ENCODE peak calls at places on chromosomes 2 and 18, in nine cellular contexts. One of them, this sample, is unnamed.

GRCh38 chr2:30223413-30223874 is 7.9 kb upstream of the LBH start:
- DNase-seq in transverse colon: peak
- DNase-seq in heart left ventricle: no peak
- DNase-seq in foreskin fibroblast: no peak
- DNase-seq in IMR-90: no peak
- DNase-seq in fibroblast of lung: no peak
- DNase-seq in A673: no peak
- DNase-seq in AG04450: no peak
- DNase-seq in fibroblast of mammary gland: no peak
- DNase-seq in this sample: no peak

GRCh38 chr2:142425551-142425950 is 294.7 kb upstream of the LRP1B start:
- DNase-seq in transverse colon: no peak
- DNase-seq in heart left ventricle: no peak
- DNase-seq in foreskin fibroblast: no peak
- DNase-seq in IMR-90: no peak
- DNase-seq in fibroblast of lung: no peak
- DNase-seq in A673: no peak
- DNase-seq in AG04450: no peak
- DNase-seq in fibroblast of mammary gland: no peak
- DNase-seq in this sample: no peak

GRCh38 chr2:110869472-110870446 is 137.4 kb downstream of the ACOXL start:
- DNase-seq in transverse colon: peak
- DNase-seq in heart left ventricle: no peak
- DNase-seq in foreskin fibroblast: peak
- DNase-seq in IMR-90: peak
- DNase-seq in fibroblast of lung: peak
- DNase-seq in A673: no peak
- DNase-seq in AG04450: no peak
- DNase-seq in fibroblast of mammary gland: peak
- DNase-seq in this sample: peak

GRCh38 chr2:125169022-125169763 is 1144.1 kb downstream of the CNTNAP5 start:
- DNase-seq in transverse colon: no peak
- DNase-seq in heart left ventricle: no peak
- DNase-seq in foreskin fibroblast: no peak
- DNase-seq in IMR-90: peak
- DNase-seq in fibroblast of lung: peak
- DNase-seq in A673: no peak
- DNase-seq in AG04450: no peak
- DNase-seq in fibroblast of mammary gland: peak
- DNase-seq in this sample: peak

GRCh38 chr2:75788925-75789324 is 78.2 kb upstream of the GCFC2 start:
- DNase-seq in transverse colon: no peak
- DNase-seq in heart left ventricle: no peak
- DNase-seq in foreskin fibroblast: no peak
- DNase-seq in IMR-90: no peak
- DNase-seq in fibroblast of lung: no peak
- DNase-seq in A673: no peak
- DNase-seq in AG04450: no peak
- DNase-seq in fibroblast of mammary gland: no peak
- DNase-seq in this sample: no peak

GRCh38 chr2:73823916-73824523 is 4.7 kb upstream of the STAMBP start:
- DNase-seq in transverse colon: peak
- DNase-seq in heart left ventricle: no peak
- DNase-seq in foreskin fibroblast: peak
- DNase-seq in IMR-90: peak
- DNase-seq in fibroblast of lung: peak
- DNase-seq in A673: peak
- DNase-seq in AG04450: peak
- DNase-seq in fibroblast of mammary gland: peak
- DNase-seq in this sample: peak

GRCh38 chr2:6067089-6067488 is 374.9 kb downstream of the SOX11 start:
- DNase-seq in transverse colon: no peak
- DNase-seq in heart left ventricle: no peak
- DNase-seq in foreskin fibroblast: no peak
- DNase-seq in IMR-90: no peak
- DNase-seq in fibroblast of lung: no peak
- DNase-seq in A673: no peak
- DNase-seq in AG04450: no peak
- DNase-seq in fibroblast of mammary gland: no peak
- DNase-seq in this sample: no peak

GRCh38 chr18:21602302-21602592 is 1.7 kb upstream of the ESCO1 start:
- DNase-seq in transverse colon: no peak
- DNase-seq in heart left ventricle: no peak
- DNase-seq in foreskin fibroblast: no peak
- DNase-seq in IMR-90: no peak
- DNase-seq in fibroblast of lung: no peak
- DNase-seq in A673: no peak
- DNase-seq in AG04450: no peak
- DNase-seq in fibroblast of mammary gland: no peak
- DNase-seq in this sample: no peak

DNA sequence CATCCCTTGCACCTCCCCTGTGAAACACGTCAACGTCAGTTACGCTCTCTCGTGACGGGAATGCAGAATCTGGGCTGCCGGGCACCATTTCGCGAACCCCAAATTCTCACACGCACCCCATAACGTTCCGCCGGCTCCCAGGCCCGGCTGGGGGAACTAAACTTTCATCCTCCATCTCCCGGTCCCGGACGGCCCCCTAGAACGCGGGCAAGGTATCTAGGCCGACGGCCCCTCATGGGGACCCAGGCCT is 530 bp downstream of the DNAJC27 start:
- DNase-seq in transverse colon: no peak
- DNase-seq in heart left ventricle: no peak
- DNase-seq in foreskin fibroblast: no peak
- DNase-seq in IMR-90: no peak
- DNase-seq in fibroblast of lung: no peak
- DNase-seq in A673: no peak
- DNase-seq in AG04450: no peak
- DNase-seq in fibroblast of mammary gland: no peak
- DNase-seq in this sample: no peak
- TF ChIP-seq CTCF in transverse colon: no peak
- TF ChIP-seq CTCF in heart left ventricle: no peak
- TF ChIP-seq CTCF in foreskin fibroblast: no peak
- TF ChIP-seq CTCF in IMR-90: no peak
- TF ChIP-seq CTCF in fibroblast of lung: no peak
- TF ChIP-seq CTCF in A673: no peak
- TF ChIP-seq CTCF in AG04450: no peak
- TF ChIP-seq CTCF in fibroblast of mammary gland: no peak
- TF ChIP-seq CTCF in this sample: no peak

DNA sequence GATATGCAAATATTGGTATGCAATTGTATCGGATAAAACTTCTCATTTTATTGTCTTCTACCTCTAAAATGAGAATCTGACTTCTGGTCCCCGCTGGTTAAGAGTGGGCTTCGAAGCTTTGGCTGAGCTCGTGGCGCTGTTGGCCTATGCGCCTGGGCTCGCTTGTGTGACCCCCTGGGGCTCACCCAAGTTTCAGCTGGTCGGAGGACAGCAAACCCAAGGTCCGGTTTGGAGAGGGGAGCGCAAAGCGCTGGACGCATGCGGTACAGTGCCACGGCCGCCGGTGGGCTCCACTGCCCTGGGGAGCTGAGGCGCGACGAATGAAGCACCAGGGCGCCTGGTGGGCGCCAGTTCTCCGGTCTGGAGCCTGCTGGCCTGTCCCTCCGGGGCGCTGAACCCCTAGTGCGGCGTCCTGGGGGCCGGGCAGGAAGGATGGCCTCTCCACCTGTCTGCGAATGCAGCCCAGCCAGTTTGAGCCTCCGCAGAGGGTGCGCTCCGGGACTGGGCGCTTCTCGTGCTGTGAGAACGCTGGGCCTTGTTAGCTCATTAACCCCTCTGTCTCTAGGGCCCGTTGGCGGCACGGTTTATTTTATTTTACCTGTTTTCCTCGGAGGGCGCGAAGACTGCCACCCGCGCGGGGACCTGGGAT is 10.3 kb downstream of the MEIS1 start:
- DNase-seq in transverse colon: no peak
- DNase-seq in heart left ventricle: peak
- DNase-seq in foreskin fibroblast: peak
- DNase-seq in IMR-90: no peak
- DNase-seq in fibroblast of lung: peak
- DNase-seq in A673: no peak
- DNase-seq in AG04450: no peak
- DNase-seq in fibroblast of mammary gland: peak
- DNase-seq in this sample: no peak
- H3K4me3 ChIP-seq in transverse colon: peak
- H3K4me3 ChIP-seq in heart left ventricle: peak
- H3K4me3 ChIP-seq in foreskin fibroblast: peak
- H3K4me3 ChIP-seq in IMR-90: peak
- H3K4me3 ChIP-seq in fibroblast of lung: peak
- H3K4me3 ChIP-seq in A673: no peak
- H3K4me3 ChIP-seq in AG04450: peak
- H3K4me3 ChIP-seq in fibroblast of mammary gland: peak
- H3K4me3 ChIP-seq in this sample: peak

DNA sequence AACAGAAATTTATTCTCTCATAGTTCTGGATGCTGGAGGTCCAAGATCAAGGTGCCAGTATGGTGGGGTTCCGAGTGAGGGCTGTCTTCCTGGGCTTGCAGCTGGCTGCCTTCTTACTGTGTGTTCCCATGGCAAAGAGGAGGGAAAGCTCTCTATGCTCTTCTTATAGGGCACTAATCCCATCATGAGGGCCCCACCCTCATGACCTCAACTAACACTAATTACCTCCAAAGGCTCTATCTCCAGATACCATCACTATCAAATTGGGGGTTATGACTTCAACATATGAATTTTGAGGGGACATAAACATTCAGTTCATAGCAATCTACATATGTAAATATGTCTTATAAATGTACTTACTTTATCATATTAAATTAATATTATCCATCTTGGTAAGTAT is 274.5 kb upstream of the SESTD1 start:
- DNase-seq in transverse colon: no peak
- DNase-seq in heart left ventricle: no peak
- DNase-seq in foreskin fibroblast: no peak
- DNase-seq in IMR-90: no peak
- DNase-seq in fibroblast of lung: no peak
- DNase-seq in A673: no peak
- DNase-seq in AG04450: no peak
- DNase-seq in fibroblast of mammary gland: no peak
- DNase-seq in this sample: no peak
- TF ChIP-seq CTCF in transverse colon: no peak
- TF ChIP-seq CTCF in heart left ventricle: no peak
- TF ChIP-seq CTCF in foreskin fibroblast: no peak
- TF ChIP-seq CTCF in IMR-90: no peak
- TF ChIP-seq CTCF in fibroblast of lung: no peak
- TF ChIP-seq CTCF in A673: no peak
- TF ChIP-seq CTCF in AG04450: no peak
- TF ChIP-seq CTCF in fibroblast of mammary gland: no peak
- TF ChIP-seq CTCF in this sample: no peak

GRCh38 chr18:79395761-79396404 is at the start of gene NFATC1:
- DNase-seq in transverse colon: peak
- DNase-seq in heart left ventricle: peak
- DNase-seq in foreskin fibroblast: peak
- DNase-seq in IMR-90: peak
- DNase-seq in fibroblast of lung: peak
- DNase-seq in A673: peak
- DNase-seq in AG04450: no peak
- DNase-seq in fibroblast of mammary gland: peak
- DNase-seq in this sample: peak

GRCh38 chr18:79393181-79393598 is 2.5 kb upstream of the NFATC1 start:
- DNase-seq in transverse colon: no peak
- DNase-seq in heart left ventricle: no peak
- DNase-seq in foreskin fibroblast: peak
- DNase-seq in IMR-90: no peak
- DNase-seq in fibroblast of lung: peak
- DNase-seq in A673: no peak
- DNase-seq in AG04450: no peak
- DNase-seq in fibroblast of mammary gland: no peak
- DNase-seq in this sample: no peak

GRCh38 chr18:79393626-79394401 is 1.9 kb upstream of the NFATC1 start:
- DNase-seq in transverse colon: peak
- DNase-seq in heart left ventricle: peak
- DNase-seq in foreskin fibroblast: peak
- DNase-seq in IMR-90: peak
- DNase-seq in fibroblast of lung: peak
- DNase-seq in A673: peak
- DNase-seq in AG04450: peak
- DNase-seq in fibroblast of mammary gland: peak
- DNase-seq in this sample: peak

GRCh38 chr18:79395308-79395640 is 456 bp upstream of the NFATC1 start:
- DNase-seq in transverse colon: no peak
- DNase-seq in heart left ventricle: no peak
- DNase-seq in foreskin fibroblast: no peak
- DNase-seq in IMR-90: no peak
- DNase-seq in fibroblast of lung: no peak
- DNase-seq in A673: no peak
- DNase-seq in AG04450: no peak
- DNase-seq in fibroblast of mammary gland: no peak
- DNase-seq in this sample: no peak

GRCh38 chr18:79394438-79395307 is 1.1 kb upstream of the NFATC1 start:
- DNase-seq in transverse colon: no peak
- DNase-seq in heart left ventricle: peak
- DNase-seq in foreskin fibroblast: peak
- DNase-seq in IMR-90: peak
- DNase-seq in fibroblast of lung: peak
- DNase-seq in A673: peak
- DNase-seq in AG04450: no peak
- DNase-seq in fibroblast of mammary gland: peak
- DNase-seq in this sample: peak
- H3K4me3 ChIP-seq in transverse colon: peak
- H3K4me3 ChIP-seq in heart left ventricle: peak
- H3K4me3 ChIP-seq in foreskin fibroblast: peak
- H3K4me3 ChIP-seq in IMR-90: no peak
- H3K4me3 ChIP-seq in fibroblast of lung: no peak
- H3K4me3 ChIP-seq in A673: peak
- H3K4me3 ChIP-seq in AG04450: no peak
- H3K4me3 ChIP-seq in fibroblast of mammary gland: no peak
- H3K4me3 ChIP-seq in this sample: peak

GRCh38 chr2:231412616-231412963 is 17.1 kb downstream of the B3GNT7 start:
- DNase-seq in transverse colon: no peak
- DNase-seq in heart left ventricle: no peak
- DNase-seq in foreskin fibroblast: no peak
- DNase-seq in IMR-90: no peak
- DNase-seq in fibroblast of lung: no peak
- DNase-seq in A673: no peak
- DNase-seq in AG04450: no peak
- DNase-seq in fibroblast of mammary gland: no peak
- DNase-seq in this sample: no peak

GRCh38 chr2:231411871-231412615 is 16.5 kb downstream of the B3GNT7 start:
- DNase-seq in transverse colon: peak
- DNase-seq in heart left ventricle: peak
- DNase-seq in foreskin fibroblast: peak
- DNase-seq in IMR-90: peak
- DNase-seq in fibroblast of lung: peak
- DNase-seq in A673: peak
- DNase-seq in AG04450: peak
- DNase-seq in fibroblast of mammary gland: peak
- DNase-seq in this sample: peak

GRCh38 chr2:231411237-231411636 is 15.7 kb downstream of the B3GNT7 start:
- DNase-seq in transverse colon: no peak
- DNase-seq in heart left ventricle: no peak
- DNase-seq in foreskin fibroblast: no peak
- DNase-seq in IMR-90: no peak
- DNase-seq in fibroblast of lung: no peak
- DNase-seq in A673: no peak
- DNase-seq in AG04450: no peak
- DNase-seq in fibroblast of mammary gland: no peak
- DNase-seq in this sample: no peak

GRCh38 chr2:231409773-231410172 is 14.3 kb downstream of the B3GNT7 start:
- DNase-seq in transverse colon: peak
- DNase-seq in heart left ventricle: peak
- DNase-seq in foreskin fibroblast: no peak
- DNase-seq in IMR-90: no peak
- DNase-seq in fibroblast of lung: no peak
- DNase-seq in A673: no peak
- DNase-seq in AG04450: no peak
- DNase-seq in fibroblast of mammary gland: no peak
- DNase-seq in this sample: no peak

GRCh38 chr2:231410293-231411004 is 14.9 kb downstream of the B3GNT7 start:
- DNase-seq in transverse colon: no peak
- DNase-seq in heart left ventricle: peak
- DNase-seq in foreskin fibroblast: no peak
- DNase-seq in IMR-90: no peak
- DNase-seq in fibroblast of lung: no peak
- DNase-seq in A673: no peak
- DNase-seq in AG04450: no peak
- DNase-seq in fibroblast of mammary gland: no peak
- DNase-seq in this sample: no peak
- TF ChIP-seq CTCF in transverse colon: no peak
- TF ChIP-seq CTCF in heart left ventricle: no peak
- TF ChIP-seq CTCF in foreskin fibroblast: peak
- TF ChIP-seq CTCF in IMR-90: peak
- TF ChIP-seq CTCF in fibroblast of lung: peak
- TF ChIP-seq CTCF in A673: peak
- TF ChIP-seq CTCF in AG04450: peak
- TF ChIP-seq CTCF in fibroblast of mammary gland: peak
- TF ChIP-seq CTCF in this sample: peak

This sample was measured in fibroblast of pulmonary artery.